ENCODE peak calls at places on chromosomes 5 and 9, in ten cellular contexts. H is neural progenitor cell, D is kidney, S is epithelial cell of esophagus, W is fibroblast of the aortic adventitia, N is heart left ventricle, K is A549, C is GM10248, V is neural crest cell, I is keratinocyte. T is an unnamed sample.

GRCh38 chr9:134035041-134036039 is 10.1 kb downstream of the BRD3OS start:
- DNase-seq in D (no peak), C (no peak), H (no peak), W (no peak), N (no peak), S (no peak), K (no peak), V (no peak), I (no peak), T (no peak)

GRCh38 chr5:143435207-143435657 is 31.7 kb upstream of the NR3C1 start:
- DNase-seq in I (no peak), W (peak; percentile 37), C (peak; percentile 76), K (no peak), V (no peak), H (no peak), D (no peak), S (peak; percentile 15), N (no peak), T (no peak)

GRCh38 chr9:91220021-91220420 is 141.7 kb downstream of the AUH start:
- DNase-seq in K (no peak), S (no peak), D (no peak), W (no peak), C (no peak), I (no peak), H (no peak), N (no peak), V (no peak), T (no peak)

GRCh38 chr5:83354958-83355357 is 116.6 kb upstream of the VCAN start:
- DNase-seq in S (no peak), D (no peak), N (no peak), H (peak; percentile 77), V (no peak), W (no peak), K (no peak), I (no peak), C (no peak), T (no peak)

GRCh38 chr5:113068559-113068958 is 92.0 kb downstream of the DCP2 start:
- DNase-seq in D (no peak), S (no peak), V (no peak), K (no peak), H (no peak), I (no peak), N (no peak), W (peak; percentile 54), C (no peak), T (no peak)

GRCh38 chr5:42636425-42636824 is 120.2 kb upstream of the CCDC152 start:
- DNase-seq in D (no peak), V (no peak), I (no peak), N (no peak), W (peak; percentile 14), K (no peak), H (peak; percentile 6), C (no peak), S (peak; percentile 38), T (peak; percentile 41)

GRCh38 chr9:126317513-126317912 is 9.1 kb upstream of the MVB12B start:
- DNase-seq in I (no peak), V (no peak), N (no peak), D (no peak), S (peak; percentile 28), H (no peak), K (no peak), C (no peak), W (no peak), T (peak; percentile 14)

GRCh38 chr9:105007143-105007542 is 79.2 kb upstream of the ABCA1 start:
- DNase-seq in W (peak; percentile 93), S (peak; percentile 92), H (no peak), V (no peak), K (peak; percentile 33), N (no peak), I (peak; percentile 45), C (no peak), D (no peak), T (peak; percentile 95)

GRCh38 chr5:111950660-111951059 is 193.7 kb upstream of the NREP start:
- DNase-seq in W (peak; percentile 54), I (no peak), V (no peak), H (no peak), N (no peak), D (no peak), K (no peak), C (no peak), S (peak; percentile 56), T (peak; percentile 64)

GRCh38 chr5:52773342-52773741 is 14.4 kb upstream of the ITGA1 start:
- DNase-seq in I (no peak), K (no peak), D (no peak), W (no peak), C (no peak), S (no peak), V (no peak), N (no peak), H (no peak), T (no peak)

GRCh38 chr9:133122935-133123611 is 2.0 kb upstream of the RALGDS start:
- DNase-seq in V (no peak), I (no peak), D (no peak), N (no peak), H (no peak), W (no peak), C (no peak), S (no peak), K (no peak), T (no peak)

GRCh38 chr5:87121315-87122170 is 146.1 kb upstream of the RASA1 start:
- DNase-seq in H (no peak), S (peak; percentile 93), I (no peak), D (no peak), N (no peak), V (no peak), K (peak; percentile 10), C (peak; percentile 35), W (peak; percentile 93), T (peak; percentile 96)

GRCh38 chr9:131179561-131180219 is 54.3 kb downstream of the NUP214 start:
- DNase-seq in S (peak; percentile 30), W (peak; percentile 93), C (peak; percentile 57), V (no peak), N (no peak), I (no peak), D (no peak), H (no peak), K (no peak), T (peak; percentile 20)

GRCh38 chr9:99906403-99907207 is at the start of gene STX17:
- DNase-seq in H (peak; percentile 88), K (peak; percentile 64), C (peak; percentile 93), D (peak; percentile 92), S (peak; percentile 76), I (no peak), W (peak; percentile 73), V (peak; percentile 72), N (peak; percentile 90), T (peak; percentile 58)
- TF ChIP-seq CTCF in H (no peak), K (peak; percentile 12), C (no peak), D (no peak), S (no peak), I (no peak), W (no peak), V (no peak), N (no peak), T (peak; percentile 8)

DNA sequence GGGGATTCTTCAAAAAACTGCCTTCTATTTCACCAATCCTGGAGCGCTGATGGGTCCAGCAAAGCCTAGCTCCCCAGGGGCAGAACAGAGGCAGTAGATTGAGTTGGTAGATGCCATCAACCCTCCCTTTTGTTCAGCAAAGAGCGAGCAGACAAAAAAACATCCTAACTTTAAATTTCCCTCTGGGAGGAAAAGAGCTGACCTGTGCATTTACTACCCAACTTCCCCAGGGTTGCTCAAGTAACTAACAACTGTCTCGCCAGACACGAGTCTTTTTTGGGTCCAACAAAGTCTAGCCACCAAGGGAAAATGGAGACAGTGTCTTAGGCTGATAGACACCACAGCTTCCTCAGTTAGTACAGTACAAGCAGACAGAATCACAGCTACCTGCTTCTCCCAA is 476.3 kb upstream of the GRIA1 start:
- DNase-seq in I (no peak), W (no peak), V (no peak), C (no peak), K (no peak), S (no peak), H (no peak), D (no peak), N (no peak), T (no peak)
- TF ChIP-seq CTCF in I (no peak), W (no peak), V (no peak), C (no peak), K (no peak), S (no peak), H (no peak), D (no peak), N (no peak), T (no peak)

GRCh38 chr5:7078901-7079300 is 317.0 kb upstream of the ADCY2 start:
- DNase-seq in K (no peak), N (no peak), C (no peak), V (peak; percentile 9), H (peak; percentile 66), D (no peak), W (no peak), I (no peak), S (peak; percentile 32), T (peak; percentile 32)
- TF ChIP-seq CTCF in K (no peak), N (no peak), C (no peak), V (peak; percentile 54), H (peak; percentile 62), D (peak; percentile 20), W (no peak), I (peak; percentile 48), S (peak; percentile 48), T (peak; percentile 65)

GRCh38 chr5:141944086-141944485 is 13.9 kb downstream of the PCDH12 start:
- DNase-seq in H (no peak), W (no peak), I (no peak), S (peak; percentile 83), N (no peak), K (no peak), C (no peak), V (no peak), D (no peak), T (peak; percentile 78)

GRCh38 chr5:141941779-141942178 is 16.2 kb downstream of the PCDH12 start:
- DNase-seq in S (no peak), D (no peak), N (no peak), W (peak; percentile 5), I (no peak), H (no peak), K (no peak), C (no peak), V (no peak), T (no peak)

GRCh38 chr5:141942185-141942857 is 15.7 kb downstream of the PCDH12 start:
- DNase-seq in H (no peak), N (no peak), W (no peak), V (no peak), S (no peak), I (no peak), K (no peak), C (no peak), D (no peak), T (no peak)

GRCh38 chr5:141941307-141941706 is 16.7 kb downstream of the PCDH12 start:
- DNase-seq in K (peak; percentile 25), I (no peak), N (no peak), W (peak; percentile 30), D (no peak), V (no peak), S (peak; percentile 17), H (no peak), C (no peak), T (peak; percentile 29)

DNA sequence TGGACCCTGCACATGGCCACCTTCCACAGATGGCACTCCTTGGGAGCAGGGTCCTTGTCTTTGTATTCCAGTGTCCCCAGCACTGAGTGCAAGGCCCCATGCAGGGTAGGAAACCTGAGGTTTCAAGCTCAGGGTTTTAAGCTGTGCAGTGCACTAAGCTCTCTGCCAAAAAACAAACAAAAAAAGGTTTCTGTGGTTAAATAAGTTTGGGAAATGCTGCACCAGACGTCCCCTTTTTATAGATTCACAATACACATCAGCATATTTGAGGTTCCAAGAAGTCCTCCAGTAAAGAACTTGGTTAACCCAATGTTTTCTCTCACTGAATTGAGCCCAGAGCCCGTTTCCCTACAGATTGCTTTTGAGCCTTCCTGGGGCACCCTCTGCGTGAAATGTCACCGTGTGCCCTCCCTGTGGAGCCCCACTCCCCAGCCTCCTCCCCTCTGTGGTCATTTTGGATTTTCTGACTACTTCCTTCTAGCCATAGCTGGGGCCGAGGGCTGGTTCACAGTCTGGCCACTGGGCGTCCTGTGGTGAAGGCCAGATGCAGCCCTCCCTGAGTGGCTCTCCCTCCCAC is 17.1 kb downstream of the DELE1 start:
- DNase-seq in D (no peak), H (no peak), W (peak; percentile 58), V (no peak), K (peak; percentile 23), I (no peak), S (no peak), N (no peak), C (no peak), T (no peak)
- TF ChIP-seq CTCF in D (no peak), H (no peak), W (peak; percentile 23), V (no peak), K (no peak), I (no peak), S (no peak), N (peak; percentile 12), C (no peak), T (no peak)